ENCODE peak calls at places on chromosomes 3 and 15, in five cellular contexts. D is SJSA1, T is type B pancreatic cell, Y is cerebellar cortex, I is GM12892. R is an unnamed sample.

GRCh38 chr3:127951276-127951675 is 36.2 kb downstream of the KBTBD12 start:
- DNase-seq in D (no peak), I (no peak), T (no peak), Y (no peak), R (no peak)

GRCh38 chr3:130582457-130583155 is 65.6 kb downstream of the COL6A6 start:
- DNase-seq in T (no peak), D (no peak), I (no peak), Y (no peak), R (no peak)

GRCh38 chr15:71788646-71789579 is 21.4 kb upstream of the NR2E3 start:
- DNase-seq in Y (no peak), T (peak), I (no peak), D (no peak), R (no peak)

GRCh38 chr3:182717216-182717615 is 76.1 kb upstream of the ATP11B start:
- DNase-seq in D (no peak), Y (peak), T (no peak), I (peak), R (no peak)

GRCh38 chr3:196941846-196942225 is 492 bp downstream of the NCBP2 start:
- DNase-seq in T (no peak), I (peak), Y (no peak), D (no peak), R (peak)

GRCh38 chr15:77251662-77252061 is 168.2 kb downstream of the PEAK1 start:
- DNase-seq in I (no peak), D (no peak), Y (no peak), T (no peak), R (no peak)

GRCh38 chr15:38533416-38533915 is 31.1 kb downstream of the RASGRP1 start:
- DNase-seq in T (no peak), Y (no peak), I (no peak), D (no peak), R (no peak)

GRCh38 chr3:155549087-155549486 is 195.8 kb downstream of the PLCH1 start:
- DNase-seq in I (no peak), Y (no peak), T (no peak), D (peak), R (peak)

GRCh38 chr3:30408105-30408557 is 198.3 kb upstream of the TGFBR2 start:
- DNase-seq in T (no peak), D (no peak), I (no peak), Y (no peak), R (peak)

GRCh38 chr3:150216041-150216811 is 191.9 kb upstream of the TSC22D2 start:
- DNase-seq in I (no peak), Y (peak), T (no peak), D (peak), R (no peak)

GRCh38 chr3:10917176-10917575 is 75.4 kb upstream of the SLC6A1 start:
- DNase-seq in Y (no peak), D (peak), T (peak), I (no peak), R (no peak)

GRCh38 chr3:47515864-47516319 is 2.4 kb upstream of the ELP6 start:
- DNase-seq in T (no peak), D (no peak), Y (peak), I (no peak), R (no peak)

GRCh38 chr15:100338971-100339444 is 2.8 kb downstream of the ADAMTS17 start:
- DNase-seq in D (no peak), T (no peak), Y (peak), I (no peak), R (peak)

GRCh38 chr15:84810073-84810840 is 6.9 kb upstream of the ALPK3 start:
- DNase-seq in Y (no peak), I (no peak), D (no peak), T (no peak), R (no peak)

GRCh38 chr3:43723121-43723734 is 32.5 kb downstream of the ABHD5 start:
- DNase-seq in Y (no peak), T (no peak), D (no peak), I (no peak), R (no peak)

GRCh38 chr3:125033135-125033534 is 22.7 kb downstream of the HEG1 start:
- DNase-seq in I (no peak), T (no peak), D (no peak), Y (no peak), R (no peak)

GRCh38 chr3:16338124-16338523 is 73.1 kb downstream of the OXNAD1 start:
- DNase-seq in D (no peak), T (no peak), I (peak), Y (no peak), R (peak)

GRCh38 chr15:32715276-32715675 is 2.5 kb upstream of the GREM1 start:
- DNase-seq in I (no peak), T (no peak), Y (no peak), D (peak), R (no peak)

GRCh38 chr3:13150624-13151023 is 77.4 kb upstream of the IQSEC1 start:
- DNase-seq in I (no peak), D (no peak), T (no peak), Y (no peak), R (no peak)

GRCh38 chr15:34855397-34855796 is 60.0 kb upstream of the ACTC1 start:
- DNase-seq in I (no peak), Y (peak), D (peak), T (no peak), R (no peak)

GRCh38 chr3:59818033-59818936 is 768.5 kb upstream of the CFAP20DC start:
- DNase-seq in D (peak), I (no peak), T (no peak), Y (peak), R (no peak)

GRCh38 chr3:147419062-147419701 is 10.0 kb downstream of the ZIC1 start:
- DNase-seq in D (no peak), Y (peak), I (no peak), T (peak), R (no peak)

GRCh38 chr15:91627473-91628309 is 225.8 kb upstream of the SLCO3A1 start:
- DNase-seq in Y (no peak), T (no peak), D (no peak), I (no peak), R (no peak)

GRCh38 chr3:156181509-156181908 is 61.1 kb downstream of the KCNAB1 start:
- DNase-seq in T (no peak), D (no peak), I (no peak), Y (no peak), R (no peak)

GRCh38 chr3:165884518-165884917 is 47.3 kb upstream of the BCHE start:
- DNase-seq in T (no peak), D (no peak), I (no peak), Y (no peak), R (no peak)

GRCh38 chr3:183766745-183767606 is 58.4 kb downstream of the MAP6D1 start:
- DNase-seq in Y (peak), I (peak), D (peak), T (peak), R (peak)